ENCODE peak calls at places on chromosomes 13 and 19, in ten cellular contexts. One of them, this sample, is unnamed.

GRCh38 chr19:1270168-1270853 is 1.2 kb downstream of the CIRBP start:
- DNase-seq in NCI-H510A treated with DMSO at 0.1 percent for 48 hours: no peak
- DNase-seq in T-cell: no peak
- DNase-seq in activated naive CD4-positive, alpha-beta T cell: no peak
- DNase-seq in T1000: no peak
- DNase-seq in cardiac muscle cell: no peak
- DNase-seq in A549: no peak
- DNase-seq in heart right ventricle: no peak
- DNase-seq in spleen: peak; percentile 80
- DNase-seq in stimulated activated CD4-positive, alpha-beta T cell treated with anti-CD3 and anti-CD28 coated beads, Interleukin-2, amount 100 ng/mL, for 24 hours: peak; percentile 48
- DNase-seq in this sample: no peak

GRCh38 chr13:97067342-97067895 is 73.1 kb upstream of the OXGR1 start:
- DNase-seq in NCI-H510A treated with DMSO at 0.1 percent for 48 hours: no peak
- DNase-seq in T-cell: no peak
- DNase-seq in activated naive CD4-positive, alpha-beta T cell: no peak
- DNase-seq in T1000: no peak
- DNase-seq in cardiac muscle cell: no peak
- DNase-seq in A549: no peak
- DNase-seq in heart right ventricle: no peak
- DNase-seq in spleen: no peak
- DNase-seq in stimulated activated CD4-positive, alpha-beta T cell treated with anti-CD3 and anti-CD28 coated beads, Interleukin-2, amount 100 ng/mL, for 24 hours: no peak
- DNase-seq in this sample: no peak

GRCh38 chr19:50952890-50953289 is at the start of gene KLK5:
- DNase-seq in NCI-H510A treated with DMSO at 0.1 percent for 48 hours: no peak
- DNase-seq in T-cell: no peak
- DNase-seq in activated naive CD4-positive, alpha-beta T cell: no peak
- DNase-seq in T1000: no peak
- DNase-seq in cardiac muscle cell: no peak
- DNase-seq in A549: no peak
- DNase-seq in heart right ventricle: no peak
- DNase-seq in spleen: no peak
- DNase-seq in stimulated activated CD4-positive, alpha-beta T cell treated with anti-CD3 and anti-CD28 coated beads, Interleukin-2, amount 100 ng/mL, for 24 hours: no peak
- DNase-seq in this sample: no peak

GRCh38 chr19:23118400-23118799 is 1.6 kb downstream of the ZNF730 start:
- DNase-seq in NCI-H510A treated with DMSO at 0.1 percent for 48 hours: no peak
- DNase-seq in T-cell: no peak
- DNase-seq in activated naive CD4-positive, alpha-beta T cell: no peak
- DNase-seq in T1000: no peak
- DNase-seq in cardiac muscle cell: no peak
- DNase-seq in A549: no peak
- DNase-seq in heart right ventricle: no peak
- DNase-seq in spleen: no peak
- DNase-seq in stimulated activated CD4-positive, alpha-beta T cell treated with anti-CD3 and anti-CD28 coated beads, Interleukin-2, amount 100 ng/mL, for 24 hours: no peak
- DNase-seq in this sample: no peak

GRCh38 chr13:77994166-77994565 is 75.5 kb upstream of the EDNRB start:
- DNase-seq in NCI-H510A treated with DMSO at 0.1 percent for 48 hours: no peak
- DNase-seq in T-cell: no peak
- DNase-seq in activated naive CD4-positive, alpha-beta T cell: no peak
- DNase-seq in T1000: no peak
- DNase-seq in cardiac muscle cell: peak; percentile 51
- DNase-seq in A549: no peak
- DNase-seq in heart right ventricle: no peak
- DNase-seq in spleen: no peak
- DNase-seq in stimulated activated CD4-positive, alpha-beta T cell treated with anti-CD3 and anti-CD28 coated beads, Interleukin-2, amount 100 ng/mL, for 24 hours: no peak
- DNase-seq in this sample: no peak

GRCh38 chr19:29927944-29928669 is 13.9 kb upstream of the URI1 start:
- DNase-seq in NCI-H510A treated with DMSO at 0.1 percent for 48 hours: no peak
- DNase-seq in T-cell: no peak
- DNase-seq in activated naive CD4-positive, alpha-beta T cell: no peak
- DNase-seq in T1000: no peak
- DNase-seq in cardiac muscle cell: peak; percentile 29
- DNase-seq in A549: no peak
- DNase-seq in heart right ventricle: no peak
- DNase-seq in spleen: no peak
- DNase-seq in stimulated activated CD4-positive, alpha-beta T cell treated with anti-CD3 and anti-CD28 coated beads, Interleukin-2, amount 100 ng/mL, for 24 hours: no peak
- DNase-seq in this sample: no peak

GRCh38 chr13:32150794-32151193 is 119.2 kb downstream of the FRY start:
- DNase-seq in NCI-H510A treated with DMSO at 0.1 percent for 48 hours: no peak
- DNase-seq in T-cell: no peak
- DNase-seq in activated naive CD4-positive, alpha-beta T cell: no peak
- DNase-seq in T1000: no peak
- DNase-seq in cardiac muscle cell: no peak
- DNase-seq in A549: no peak
- DNase-seq in heart right ventricle: peak; percentile 78
- DNase-seq in spleen: no peak
- DNase-seq in stimulated activated CD4-positive, alpha-beta T cell treated with anti-CD3 and anti-CD28 coated beads, Interleukin-2, amount 100 ng/mL, for 24 hours: no peak
- DNase-seq in this sample: no peak

GRCh38 chr13:53631511-53631910 is 602.9 kb downstream of the OLFM4 start:
- DNase-seq in NCI-H510A treated with DMSO at 0.1 percent for 48 hours: peak; percentile 1
- DNase-seq in T-cell: no peak
- DNase-seq in activated naive CD4-positive, alpha-beta T cell: no peak
- DNase-seq in T1000: no peak
- DNase-seq in cardiac muscle cell: no peak
- DNase-seq in A549: no peak
- DNase-seq in heart right ventricle: no peak
- DNase-seq in spleen: no peak
- DNase-seq in stimulated activated CD4-positive, alpha-beta T cell treated with anti-CD3 and anti-CD28 coated beads, Interleukin-2, amount 100 ng/mL, for 24 hours: no peak
- DNase-seq in this sample: no peak

GRCh38 chr19:8334458-8335342 is 8.4 kb downstream of the KANK3 start:
- DNase-seq in NCI-H510A treated with DMSO at 0.1 percent for 48 hours: peak; percentile 79
- DNase-seq in T-cell: no peak
- DNase-seq in activated naive CD4-positive, alpha-beta T cell: no peak
- DNase-seq in T1000: peak; percentile 44
- DNase-seq in cardiac muscle cell: peak; percentile 72
- DNase-seq in A549: peak; percentile 76
- DNase-seq in heart right ventricle: no peak
- DNase-seq in spleen: peak; percentile 77
- DNase-seq in stimulated activated CD4-positive, alpha-beta T cell treated with anti-CD3 and anti-CD28 coated beads, Interleukin-2, amount 100 ng/mL, for 24 hours: peak; percentile 61
- DNase-seq in this sample: no peak

GRCh38 chr19:16372065-16372915 is 47.7 kb downstream of the KLF2 start:
- DNase-seq in NCI-H510A treated with DMSO at 0.1 percent for 48 hours: no peak
- DNase-seq in T-cell: no peak
- DNase-seq in activated naive CD4-positive, alpha-beta T cell: no peak
- DNase-seq in T1000: no peak
- DNase-seq in cardiac muscle cell: no peak
- DNase-seq in A549: no peak
- DNase-seq in heart right ventricle: no peak
- DNase-seq in spleen: peak; percentile 80
- DNase-seq in stimulated activated CD4-positive, alpha-beta T cell treated with anti-CD3 and anti-CD28 coated beads, Interleukin-2, amount 100 ng/mL, for 24 hours: no peak
- DNase-seq in this sample: no peak

GRCh38 chr13:93857126-93857525 is 622.4 kb downstream of the DCT start:
- DNase-seq in NCI-H510A treated with DMSO at 0.1 percent for 48 hours: no peak
- DNase-seq in T-cell: no peak
- DNase-seq in activated naive CD4-positive, alpha-beta T cell: no peak
- DNase-seq in T1000: no peak
- DNase-seq in cardiac muscle cell: no peak
- DNase-seq in A549: no peak
- DNase-seq in heart right ventricle: no peak
- DNase-seq in spleen: no peak
- DNase-seq in stimulated activated CD4-positive, alpha-beta T cell treated with anti-CD3 and anti-CD28 coated beads, Interleukin-2, amount 100 ng/mL, for 24 hours: no peak
- DNase-seq in this sample: no peak

GRCh38 chr19:40718774-40719391 is 2.0 kb downstream of the ITPKC start:
- DNase-seq in NCI-H510A treated with DMSO at 0.1 percent for 48 hours: peak; percentile 56
- DNase-seq in T-cell: no peak
- DNase-seq in activated naive CD4-positive, alpha-beta T cell: no peak
- DNase-seq in T1000: no peak
- DNase-seq in cardiac muscle cell: peak; percentile 61
- DNase-seq in A549: peak; percentile 83
- DNase-seq in heart right ventricle: peak; percentile 52
- DNase-seq in spleen: peak; percentile 82
- DNase-seq in stimulated activated CD4-positive, alpha-beta T cell treated with anti-CD3 and anti-CD28 coated beads, Interleukin-2, amount 100 ng/mL, for 24 hours: peak; percentile 14
- DNase-seq in this sample: no peak

GRCh38 chr13:99958402-99959126 is 13.0 kb downstream of the ZIC5 start:
- DNase-seq in NCI-H510A treated with DMSO at 0.1 percent for 48 hours: no peak
- DNase-seq in T-cell: no peak
- DNase-seq in activated naive CD4-positive, alpha-beta T cell: no peak
- DNase-seq in T1000: no peak
- DNase-seq in cardiac muscle cell: peak; percentile 13
- DNase-seq in A549: no peak
- DNase-seq in heart right ventricle: no peak
- DNase-seq in spleen: no peak
- DNase-seq in stimulated activated CD4-positive, alpha-beta T cell treated with anti-CD3 and anti-CD28 coated beads, Interleukin-2, amount 100 ng/mL, for 24 hours: no peak
- DNase-seq in this sample: no peak

GRCh38 chr19:45090598-45090997 is 2.4 kb upstream of the PPP1R37 start:
- DNase-seq in NCI-H510A treated with DMSO at 0.1 percent for 48 hours: no peak
- DNase-seq in T-cell: no peak
- DNase-seq in activated naive CD4-positive, alpha-beta T cell: no peak
- DNase-seq in T1000: no peak
- DNase-seq in cardiac muscle cell: no peak
- DNase-seq in A549: no peak
- DNase-seq in heart right ventricle: no peak
- DNase-seq in spleen: no peak
- DNase-seq in stimulated activated CD4-positive, alpha-beta T cell treated with anti-CD3 and anti-CD28 coated beads, Interleukin-2, amount 100 ng/mL, for 24 hours: no peak
- DNase-seq in this sample: no peak

GRCh38 chr19:36837902-36838783 is at the start of gene ZNF790:
- DNase-seq in NCI-H510A treated with DMSO at 0.1 percent for 48 hours: peak; percentile 84
- DNase-seq in T-cell: peak; percentile 81
- DNase-seq in activated naive CD4-positive, alpha-beta T cell: peak; percentile 71
- DNase-seq in T1000: peak; percentile 89
- DNase-seq in cardiac muscle cell: peak; percentile 95
- DNase-seq in A549: peak; percentile 26
- DNase-seq in heart right ventricle: peak; percentile 93
- DNase-seq in spleen: peak; percentile 93
- DNase-seq in stimulated activated CD4-positive, alpha-beta T cell treated with anti-CD3 and anti-CD28 coated beads, Interleukin-2, amount 100 ng/mL, for 24 hours: peak; percentile 79
- DNase-seq in this sample: peak; percentile 86

GRCh38 chr13:75415720-75416119 is 66.2 kb downstream of the TBC1D4 start:
- DNase-seq in NCI-H510A treated with DMSO at 0.1 percent for 48 hours: no peak
- DNase-seq in T-cell: no peak
- DNase-seq in activated naive CD4-positive, alpha-beta T cell: no peak
- DNase-seq in T1000: no peak
- DNase-seq in cardiac muscle cell: no peak
- DNase-seq in A549: no peak
- DNase-seq in heart right ventricle: no peak
- DNase-seq in spleen: no peak
- DNase-seq in stimulated activated CD4-positive, alpha-beta T cell treated with anti-CD3 and anti-CD28 coated beads, Interleukin-2, amount 100 ng/mL, for 24 hours: no peak
- DNase-seq in this sample: no peak

GRCh38 chr13:91347996-91348905 is 764 bp downstream of the MIR17HG start:
- DNase-seq in NCI-H510A treated with DMSO at 0.1 percent for 48 hours: no peak
- DNase-seq in T-cell: peak; percentile 62
- DNase-seq in activated naive CD4-positive, alpha-beta T cell: peak; percentile 76
- DNase-seq in T1000: no peak
- DNase-seq in cardiac muscle cell: peak; percentile 91
- DNase-seq in A549: peak; percentile 48
- DNase-seq in heart right ventricle: peak; percentile 32
- DNase-seq in spleen: peak; percentile 94
- DNase-seq in stimulated activated CD4-positive, alpha-beta T cell treated with anti-CD3 and anti-CD28 coated beads, Interleukin-2, amount 100 ng/mL, for 24 hours: peak; percentile 78
- DNase-seq in this sample: peak; percentile 80

GRCh38 chr19:1324792-1325567 is 39.3 kb downstream of the EFNA2 start:
- DNase-seq in NCI-H510A treated with DMSO at 0.1 percent for 48 hours: no peak
- DNase-seq in T-cell: no peak
- DNase-seq in activated naive CD4-positive, alpha-beta T cell: peak; percentile 5
- DNase-seq in T1000: peak; percentile 78
- DNase-seq in cardiac muscle cell: peak; percentile 73
- DNase-seq in A549: peak; percentile 58
- DNase-seq in heart right ventricle: peak; percentile 57
- DNase-seq in spleen: no peak
- DNase-seq in stimulated activated CD4-positive, alpha-beta T cell treated with anti-CD3 and anti-CD28 coated beads, Interleukin-2, amount 100 ng/mL, for 24 hours: peak; percentile 45
- DNase-seq in this sample: peak; percentile 15

GRCh38 chr19:3783660-3784584 is 2.3 kb downstream of the MATK start:
- DNase-seq in NCI-H510A treated with DMSO at 0.1 percent for 48 hours: no peak
- DNase-seq in T-cell: no peak
- DNase-seq in activated naive CD4-positive, alpha-beta T cell: peak; percentile 13
- DNase-seq in T1000: no peak
- DNase-seq in cardiac muscle cell: no peak
- DNase-seq in A549: no peak
- DNase-seq in heart right ventricle: no peak
- DNase-seq in spleen: peak; percentile 76
- DNase-seq in stimulated activated CD4-positive, alpha-beta T cell treated with anti-CD3 and anti-CD28 coated beads, Interleukin-2, amount 100 ng/mL, for 24 hours: peak; percentile 59
- DNase-seq in this sample: no peak

GRCh38 chr19:41702208-41702651 is 6.2 kb upstream of the CEACAM5 start:
- DNase-seq in NCI-H510A treated with DMSO at 0.1 percent for 48 hours: no peak
- DNase-seq in T-cell: no peak
- DNase-seq in activated naive CD4-positive, alpha-beta T cell: no peak
- DNase-seq in T1000: no peak
- DNase-seq in cardiac muscle cell: no peak
- DNase-seq in A549: peak; percentile 85
- DNase-seq in heart right ventricle: no peak
- DNase-seq in spleen: no peak
- DNase-seq in stimulated activated CD4-positive, alpha-beta T cell treated with anti-CD3 and anti-CD28 coated beads, Interleukin-2, amount 100 ng/mL, for 24 hours: no peak
- DNase-seq in this sample: no peak

GRCh38 chr13:108070491-108070890 is 144.8 kb downstream of the LIG4 start:
- DNase-seq in NCI-H510A treated with DMSO at 0.1 percent for 48 hours: no peak
- DNase-seq in T-cell: no peak
- DNase-seq in activated naive CD4-positive, alpha-beta T cell: no peak
- DNase-seq in T1000: no peak
- DNase-seq in cardiac muscle cell: no peak
- DNase-seq in A549: no peak
- DNase-seq in heart right ventricle: no peak
- DNase-seq in spleen: no peak
- DNase-seq in stimulated activated CD4-positive, alpha-beta T cell treated with anti-CD3 and anti-CD28 coated beads, Interleukin-2, amount 100 ng/mL, for 24 hours: no peak
- DNase-seq in this sample: no peak

GRCh38 chr19:31337007-31337914 is 12.0 kb downstream of the TSHZ3 start:
- DNase-seq in NCI-H510A treated with DMSO at 0.1 percent for 48 hours: no peak
- DNase-seq in T-cell: no peak
- DNase-seq in activated naive CD4-positive, alpha-beta T cell: no peak
- DNase-seq in T1000: no peak
- DNase-seq in cardiac muscle cell: no peak
- DNase-seq in A549: no peak
- DNase-seq in heart right ventricle: no peak
- DNase-seq in spleen: no peak
- DNase-seq in stimulated activated CD4-positive, alpha-beta T cell treated with anti-CD3 and anti-CD28 coated beads, Interleukin-2, amount 100 ng/mL, for 24 hours: no peak
- DNase-seq in this sample: no peak

GRCh38 chr19:33134571-33135041 is 2.7 kb downstream of the WDR88 start:
- DNase-seq in NCI-H510A treated with DMSO at 0.1 percent for 48 hours: no peak
- DNase-seq in T-cell: peak; percentile 42
- DNase-seq in activated naive CD4-positive, alpha-beta T cell: peak; percentile 42
- DNase-seq in T1000: no peak
- DNase-seq in cardiac muscle cell: no peak
- DNase-seq in A549: no peak
- DNase-seq in heart right ventricle: no peak
- DNase-seq in spleen: no peak
- DNase-seq in stimulated activated CD4-positive, alpha-beta T cell treated with anti-CD3 and anti-CD28 coated beads, Interleukin-2, amount 100 ng/mL, for 24 hours: peak; percentile 73
- DNase-seq in this sample: no peak

GRCh38 chr13:62512194-62513141 is 1096.8 kb upstream of the PCDH20 start:
- DNase-seq in NCI-H510A treated with DMSO at 0.1 percent for 48 hours: no peak
- DNase-seq in T-cell: no peak
- DNase-seq in activated naive CD4-positive, alpha-beta T cell: no peak
- DNase-seq in T1000: no peak
- DNase-seq in cardiac muscle cell: peak; percentile 61
- DNase-seq in A549: peak; percentile 1
- DNase-seq in heart right ventricle: no peak
- DNase-seq in spleen: no peak
- DNase-seq in stimulated activated CD4-positive, alpha-beta T cell treated with anti-CD3 and anti-CD28 coated beads, Interleukin-2, amount 100 ng/mL, for 24 hours: peak; percentile 9
- DNase-seq in this sample: peak; percentile 11

GRCh38 chr13:63435668-63436275 is 2020.1 kb upstream of the PCDH20 start:
- DNase-seq in NCI-H510A treated with DMSO at 0.1 percent for 48 hours: no peak
- DNase-seq in T-cell: no peak
- DNase-seq in activated naive CD4-positive, alpha-beta T cell: no peak
- DNase-seq in T1000: peak; percentile 60
- DNase-seq in cardiac muscle cell: no peak
- DNase-seq in A549: no peak
- DNase-seq in heart right ventricle: no peak
- DNase-seq in spleen: no peak
- DNase-seq in stimulated activated CD4-positive, alpha-beta T cell treated with anti-CD3 and anti-CD28 coated beads, Interleukin-2, amount 100 ng/mL, for 24 hours: no peak
- DNase-seq in this sample: no peak